ENCODE peak calls at places on chromosomes 7 and 10, in nine cellular contexts. One of them, this sample, is unnamed. For H3K4me1, the result is how much of the 10 kb centered on the place peaks cover.

GRCh38 chr7:157268540-157268939 is 68.3 kb upstream of the DNAJB6 start:
- DNase-seq in tibial artery: no peak
- DNase-seq in tibial nerve: no peak
- DNase-seq in Peyer's patch: no peak
- DNase-seq in CD4-positive, alpha-beta memory T cell: no peak
- DNase-seq in CD8-positive, alpha-beta memory T cell: no peak
- DNase-seq in naive thymus-derived CD4-positive, alpha-beta T cell: no peak
- DNase-seq in SJSA1: no peak
- DNase-seq in neural progenitor cell: no peak
- DNase-seq in this sample: no peak

GRCh38 chr7:26709210-26709990 is 155.0 kb downstream of the SKAP2 start:
- DNase-seq in CD4-positive, alpha-beta memory T cell: no peak
- DNase-seq in naive thymus-derived CD4-positive, alpha-beta T cell: no peak
- DNase-seq in tibial nerve: no peak
- DNase-seq in neural progenitor cell: no peak
- DNase-seq in CD8-positive, alpha-beta memory T cell: no peak
- DNase-seq in Peyer's patch: no peak
- DNase-seq in tibial artery: no peak
- DNase-seq in SJSA1: no peak
- DNase-seq in this sample: no peak

GRCh38 chr7:73521636-73522080 is 435 bp downstream of the BAZ1B start:
- DNase-seq in tibial nerve: no peak
- DNase-seq in SJSA1: peak
- DNase-seq in tibial artery: peak
- DNase-seq in CD8-positive, alpha-beta memory T cell: no peak
- DNase-seq in neural progenitor cell: no peak
- DNase-seq in Peyer's patch: no peak
- DNase-seq in naive thymus-derived CD4-positive, alpha-beta T cell: no peak
- DNase-seq in CD4-positive, alpha-beta memory T cell: no peak
- DNase-seq in this sample: no peak

GRCh38 chr10:73413108-73413527 is 740 bp downstream of the ANXA7 start:
- DNase-seq in tibial nerve: no peak
- DNase-seq in SJSA1: peak
- DNase-seq in Peyer's patch: no peak
- DNase-seq in neural progenitor cell: peak
- DNase-seq in CD8-positive, alpha-beta memory T cell: peak
- DNase-seq in CD4-positive, alpha-beta memory T cell: peak
- DNase-seq in naive thymus-derived CD4-positive, alpha-beta T cell: no peak
- DNase-seq in tibial artery: no peak
- DNase-seq in this sample: no peak

GRCh38 chr7:67452516-67453026 is 455.9 kb downstream of the TYW1 start:
- DNase-seq in CD4-positive, alpha-beta memory T cell: no peak
- DNase-seq in CD8-positive, alpha-beta memory T cell: no peak
- DNase-seq in Peyer's patch: no peak
- DNase-seq in SJSA1: no peak
- DNase-seq in tibial nerve: no peak
- DNase-seq in tibial artery: no peak
- DNase-seq in naive thymus-derived CD4-positive, alpha-beta T cell: no peak
- DNase-seq in neural progenitor cell: no peak
- DNase-seq in this sample: no peak

GRCh38 chr7:46393142-46393541 is 472.1 kb upstream of the IGFBP3 start:
- DNase-seq in Peyer's patch: no peak
- DNase-seq in CD4-positive, alpha-beta memory T cell: no peak
- DNase-seq in tibial artery: no peak
- DNase-seq in CD8-positive, alpha-beta memory T cell: no peak
- DNase-seq in naive thymus-derived CD4-positive, alpha-beta T cell: no peak
- DNase-seq in tibial nerve: no peak
- DNase-seq in neural progenitor cell: no peak
- DNase-seq in SJSA1: no peak
- DNase-seq in this sample: no peak

GRCh38 chr7:139568813-139569490 is 45.5 kb downstream of the CLEC2L start:
- DNase-seq in CD8-positive, alpha-beta memory T cell: no peak
- DNase-seq in Peyer's patch: no peak
- DNase-seq in tibial artery: no peak
- DNase-seq in CD4-positive, alpha-beta memory T cell: no peak
- DNase-seq in SJSA1: no peak
- DNase-seq in tibial nerve: no peak
- DNase-seq in naive thymus-derived CD4-positive, alpha-beta T cell: no peak
- DNase-seq in neural progenitor cell: no peak
- DNase-seq in this sample: peak

GRCh38 chr10:11448545-11449244 is 162.8 kb downstream of the USP6NL start:
- DNase-seq in tibial nerve: no peak
- DNase-seq in neural progenitor cell: no peak
- DNase-seq in CD4-positive, alpha-beta memory T cell: no peak
- DNase-seq in SJSA1: no peak
- DNase-seq in Peyer's patch: no peak
- DNase-seq in CD8-positive, alpha-beta memory T cell: no peak
- DNase-seq in naive thymus-derived CD4-positive, alpha-beta T cell: no peak
- DNase-seq in tibial artery: no peak
- DNase-seq in this sample: peak

GRCh38 chr7:39394105-39394504 is 172.1 kb upstream of the YAE1 start:
- DNase-seq in SJSA1: no peak
- DNase-seq in CD8-positive, alpha-beta memory T cell: no peak
- DNase-seq in naive thymus-derived CD4-positive, alpha-beta T cell: no peak
- DNase-seq in CD4-positive, alpha-beta memory T cell: no peak
- DNase-seq in Peyer's patch: no peak
- DNase-seq in tibial nerve: no peak
- DNase-seq in neural progenitor cell: no peak
- DNase-seq in tibial artery: no peak
- DNase-seq in this sample: no peak

GRCh38 chr10:32039745-32040144 is 16.5 kb downstream of the KIF5B start:
- DNase-seq in CD4-positive, alpha-beta memory T cell: no peak
- DNase-seq in CD8-positive, alpha-beta memory T cell: no peak
- DNase-seq in tibial nerve: no peak
- DNase-seq in neural progenitor cell: no peak
- DNase-seq in SJSA1: no peak
- DNase-seq in naive thymus-derived CD4-positive, alpha-beta T cell: no peak
- DNase-seq in Peyer's patch: no peak
- DNase-seq in tibial artery: no peak
- DNase-seq in this sample: no peak

GRCh38 chr7:105649727-105650381 is 68.6 kb upstream of the EFCAB10 start:
- DNase-seq in CD8-positive, alpha-beta memory T cell: no peak
- DNase-seq in naive thymus-derived CD4-positive, alpha-beta T cell: no peak
- DNase-seq in neural progenitor cell: no peak
- DNase-seq in SJSA1: no peak
- DNase-seq in CD4-positive, alpha-beta memory T cell: no peak
- DNase-seq in Peyer's patch: no peak
- DNase-seq in tibial artery: no peak
- DNase-seq in tibial nerve: no peak
- DNase-seq in this sample: no peak

GRCh38 chr7:130079846-130080394 is 9.6 kb downstream of the KLHDC10 start:
- DNase-seq in naive thymus-derived CD4-positive, alpha-beta T cell: no peak
- DNase-seq in CD8-positive, alpha-beta memory T cell: no peak
- DNase-seq in tibial nerve: no peak
- DNase-seq in tibial artery: no peak
- DNase-seq in CD4-positive, alpha-beta memory T cell: no peak
- DNase-seq in neural progenitor cell: no peak
- DNase-seq in Peyer's patch: no peak
- DNase-seq in SJSA1: no peak
- DNase-seq in this sample: no peak

GRCh38 chr10:58291538-58292174 is 22.7 kb downstream of the CISD1 start:
- DNase-seq in neural progenitor cell: peak
- DNase-seq in CD8-positive, alpha-beta memory T cell: no peak
- DNase-seq in naive thymus-derived CD4-positive, alpha-beta T cell: peak
- DNase-seq in tibial nerve: no peak
- DNase-seq in SJSA1: no peak
- DNase-seq in Peyer's patch: no peak
- DNase-seq in tibial artery: peak
- DNase-seq in CD4-positive, alpha-beta memory T cell: peak
- DNase-seq in this sample: no peak

GRCh38 chr7:44268671-44269070 is 56.7 kb downstream of the CAMK2B start:
- DNase-seq in naive thymus-derived CD4-positive, alpha-beta T cell: no peak
- DNase-seq in tibial artery: no peak
- DNase-seq in neural progenitor cell: no peak
- DNase-seq in CD4-positive, alpha-beta memory T cell: no peak
- DNase-seq in CD8-positive, alpha-beta memory T cell: no peak
- DNase-seq in tibial nerve: no peak
- DNase-seq in Peyer's patch: no peak
- DNase-seq in SJSA1: no peak
- DNase-seq in this sample: no peak

GRCh38 chr7:44269943-44270493 is 55.4 kb downstream of the CAMK2B start:
- DNase-seq in naive thymus-derived CD4-positive, alpha-beta T cell: no peak
- DNase-seq in CD8-positive, alpha-beta memory T cell: no peak
- DNase-seq in CD4-positive, alpha-beta memory T cell: no peak
- DNase-seq in Peyer's patch: no peak
- DNase-seq in tibial artery: no peak
- DNase-seq in SJSA1: no peak
- DNase-seq in neural progenitor cell: no peak
- DNase-seq in tibial nerve: no peak
- DNase-seq in this sample: no peak

GRCh38 chr7:44267719-44268413 is 57.5 kb downstream of the CAMK2B start:
- DNase-seq in naive thymus-derived CD4-positive, alpha-beta T cell: no peak
- DNase-seq in CD4-positive, alpha-beta memory T cell: no peak
- DNase-seq in CD8-positive, alpha-beta memory T cell: no peak
- DNase-seq in neural progenitor cell: peak
- DNase-seq in tibial artery: no peak
- DNase-seq in Peyer's patch: no peak
- DNase-seq in tibial nerve: no peak
- DNase-seq in SJSA1: no peak
- DNase-seq in this sample: no peak

GRCh38 chr7:44267178-44267577 is 58.2 kb downstream of the CAMK2B start:
- DNase-seq in SJSA1: no peak
- DNase-seq in neural progenitor cell: no peak
- DNase-seq in naive thymus-derived CD4-positive, alpha-beta T cell: no peak
- DNase-seq in tibial artery: no peak
- DNase-seq in CD8-positive, alpha-beta memory T cell: no peak
- DNase-seq in CD4-positive, alpha-beta memory T cell: no peak
- DNase-seq in tibial nerve: no peak
- DNase-seq in Peyer's patch: no peak
- DNase-seq in this sample: no peak

GRCh38 chr7:44269417-44269816 is 56.0 kb downstream of the CAMK2B start:
- DNase-seq in tibial artery: no peak
- DNase-seq in naive thymus-derived CD4-positive, alpha-beta T cell: no peak
- DNase-seq in neural progenitor cell: no peak
- DNase-seq in CD8-positive, alpha-beta memory T cell: no peak
- DNase-seq in Peyer's patch: no peak
- DNase-seq in tibial nerve: no peak
- DNase-seq in CD4-positive, alpha-beta memory T cell: no peak
- DNase-seq in SJSA1: no peak
- DNase-seq in this sample: no peak
- H3K4me1 ChIP-seq in tibial artery: under half
- H3K4me1 ChIP-seq in naive thymus-derived CD4-positive, alpha-beta T cell: under half
- H3K4me1 ChIP-seq in neural progenitor cell: under half
- H3K4me1 ChIP-seq in CD8-positive, alpha-beta memory T cell: under half
- H3K4me1 ChIP-seq in Peyer's patch: under half
- H3K4me1 ChIP-seq in tibial nerve: under half
- H3K4me1 ChIP-seq in CD4-positive, alpha-beta memory T cell: under half
- H3K4me1 ChIP-seq in SJSA1: under half
- H3K4me1 ChIP-seq in this sample: under half

DNA sequence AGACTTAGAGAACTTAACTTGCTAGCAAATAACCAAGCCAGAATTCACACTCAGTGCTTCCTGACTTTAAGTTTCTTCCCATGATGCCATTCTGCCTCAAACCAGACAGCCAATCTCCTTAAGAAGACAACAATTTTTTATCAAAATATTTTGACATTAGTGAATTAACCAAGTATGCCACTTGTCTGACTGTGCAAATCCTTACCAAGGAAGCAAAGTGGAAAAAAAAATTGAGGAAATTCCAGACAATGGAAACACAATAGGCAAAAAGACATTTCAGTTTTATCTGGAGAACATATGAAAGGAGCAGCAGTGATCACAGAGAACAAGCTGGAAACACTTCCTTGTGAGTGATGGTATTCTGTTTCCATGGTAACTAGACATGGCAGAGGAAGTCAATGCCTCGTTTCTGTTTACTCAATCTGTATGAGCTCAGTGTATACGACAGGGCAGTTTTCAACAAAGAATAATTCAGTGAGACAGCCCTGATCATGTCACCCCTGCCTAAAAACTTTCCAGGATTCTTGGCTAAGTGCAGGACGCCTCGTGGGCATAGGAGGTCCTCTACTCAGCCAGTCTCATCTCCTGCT is 114.2 kb downstream of the DYNC1I1 start:
- DNase-seq in Peyer's patch: no peak
- DNase-seq in naive thymus-derived CD4-positive, alpha-beta T cell: no peak
- DNase-seq in SJSA1: peak
- DNase-seq in tibial artery: no peak
- DNase-seq in neural progenitor cell: no peak
- DNase-seq in CD8-positive, alpha-beta memory T cell: no peak
- DNase-seq in tibial nerve: no peak
- DNase-seq in CD4-positive, alpha-beta memory T cell: no peak
- DNase-seq in this sample: no peak
- H3K4me3 ChIP-seq in Peyer's patch: no peak
- H3K4me3 ChIP-seq in naive thymus-derived CD4-positive, alpha-beta T cell: no peak
- H3K4me3 ChIP-seq in SJSA1: no peak
- H3K4me3 ChIP-seq in tibial artery: no peak
- H3K4me3 ChIP-seq in neural progenitor cell: no peak
- H3K4me3 ChIP-seq in CD8-positive, alpha-beta memory T cell: no peak
- H3K4me3 ChIP-seq in tibial nerve: no peak
- H3K4me3 ChIP-seq in CD4-positive, alpha-beta memory T cell: no peak
- H3K4me3 ChIP-seq in this sample: no peak

GRCh38 chr10:123884351-123884906 is 7.2 kb downstream of the CPXM2 start:
- DNase-seq in tibial artery: no peak
- DNase-seq in tibial nerve: no peak
- DNase-seq in CD8-positive, alpha-beta memory T cell: no peak
- DNase-seq in SJSA1: no peak
- DNase-seq in CD4-positive, alpha-beta memory T cell: no peak
- DNase-seq in naive thymus-derived CD4-positive, alpha-beta T cell: no peak
- DNase-seq in neural progenitor cell: no peak
- DNase-seq in Peyer's patch: no peak
- DNase-seq in this sample: no peak

GRCh38 chr10:123886292-123886691 is 5.3 kb downstream of the CPXM2 start:
- DNase-seq in tibial artery: no peak
- DNase-seq in tibial nerve: no peak
- DNase-seq in neural progenitor cell: no peak
- DNase-seq in Peyer's patch: no peak
- DNase-seq in SJSA1: no peak
- DNase-seq in naive thymus-derived CD4-positive, alpha-beta T cell: no peak
- DNase-seq in CD8-positive, alpha-beta memory T cell: no peak
- DNase-seq in CD4-positive, alpha-beta memory T cell: no peak
- DNase-seq in this sample: no peak

GRCh38 chr10:123884907-123885381 is 6.7 kb downstream of the CPXM2 start:
- DNase-seq in CD8-positive, alpha-beta memory T cell: no peak
- DNase-seq in neural progenitor cell: no peak
- DNase-seq in tibial artery: no peak
- DNase-seq in Peyer's patch: no peak
- DNase-seq in CD4-positive, alpha-beta memory T cell: no peak
- DNase-seq in naive thymus-derived CD4-positive, alpha-beta T cell: no peak
- DNase-seq in SJSA1: no peak
- DNase-seq in tibial nerve: no peak
- DNase-seq in this sample: no peak

GRCh38 chr10:123883921-123884320 is 7.7 kb downstream of the CPXM2 start:
- DNase-seq in CD8-positive, alpha-beta memory T cell: no peak
- DNase-seq in neural progenitor cell: no peak
- DNase-seq in tibial nerve: no peak
- DNase-seq in SJSA1: no peak
- DNase-seq in Peyer's patch: no peak
- DNase-seq in tibial artery: no peak
- DNase-seq in naive thymus-derived CD4-positive, alpha-beta T cell: no peak
- DNase-seq in CD4-positive, alpha-beta memory T cell: no peak
- DNase-seq in this sample: no peak

GRCh38 chr10:123885406-123886164 is 6.0 kb downstream of the CPXM2 start:
- DNase-seq in naive thymus-derived CD4-positive, alpha-beta T cell: no peak
- DNase-seq in Peyer's patch: no peak
- DNase-seq in tibial nerve: no peak
- DNase-seq in CD8-positive, alpha-beta memory T cell: no peak
- DNase-seq in SJSA1: no peak
- DNase-seq in CD4-positive, alpha-beta memory T cell: no peak
- DNase-seq in neural progenitor cell: no peak
- DNase-seq in tibial artery: peak
- DNase-seq in this sample: no peak
- H3K4me1 ChIP-seq in naive thymus-derived CD4-positive, alpha-beta T cell: under half
- H3K4me1 ChIP-seq in Peyer's patch: under half
- H3K4me1 ChIP-seq in tibial nerve: half or more
- H3K4me1 ChIP-seq in CD8-positive, alpha-beta memory T cell: under half
- H3K4me1 ChIP-seq in SJSA1: under half
- H3K4me1 ChIP-seq in CD4-positive, alpha-beta memory T cell: under half
- H3K4me1 ChIP-seq in neural progenitor cell: under half
- H3K4me1 ChIP-seq in tibial artery: half or more
- H3K4me1 ChIP-seq in this sample: under half

GRCh38 chr10:110358278-110358677 is 53.6 kb upstream of the SMNDC1 start:
- DNase-seq in neural progenitor cell: no peak
- DNase-seq in Peyer's patch: no peak
- DNase-seq in SJSA1: no peak
- DNase-seq in CD8-positive, alpha-beta memory T cell: no peak
- DNase-seq in CD4-positive, alpha-beta memory T cell: no peak
- DNase-seq in tibial artery: no peak
- DNase-seq in naive thymus-derived CD4-positive, alpha-beta T cell: no peak
- DNase-seq in tibial nerve: no peak
- DNase-seq in this sample: no peak
- H3K4me3 ChIP-seq in neural progenitor cell: no peak
- H3K4me3 ChIP-seq in Peyer's patch: no peak
- H3K4me3 ChIP-seq in SJSA1: no peak
- H3K4me3 ChIP-seq in CD8-positive, alpha-beta memory T cell: no peak
- H3K4me3 ChIP-seq in CD4-positive, alpha-beta memory T cell: no peak
- H3K4me3 ChIP-seq in tibial artery: no peak
- H3K4me3 ChIP-seq in naive thymus-derived CD4-positive, alpha-beta T cell: no peak
- H3K4me3 ChIP-seq in tibial nerve: no peak
- H3K4me3 ChIP-seq in this sample: no peak

This sample was measured in vagina.